ENCODE peak calls at places on chromosomes 4 and X, in nine cellular contexts. U, A, H, D, F, I, W, G and C are unnamed samples.

GRCh38 chr4:73603307-73603710 is 16.9 kb downstream of the RASSF6 start:
- DNase-seq in U (no peak), A (peak; percentile 74), H (peak; percentile 69), D (no peak), F (no peak), I (no peak), W (no peak), G (no peak), C (no peak)

GRCh38 chr4:108738307-108738706 is 24.5 kb downstream of the ETNPPL start:
- DNase-seq in U (no peak), A (no peak), H (peak; percentile 46), D (no peak), F (no peak), I (no peak), W (no peak), G (no peak), C (no peak)

GRCh38 chr4:184402740-184403383 is 71.5 kb downstream of the IRF2 start:
- DNase-seq in U (no peak), A (no peak), H (no peak), D (peak; percentile 20), F (no peak), I (no peak), W (no peak), G (no peak), C (no peak)

GRCh38 chr4:785332-786073 is 40.4 kb downstream of the CPLX1 start:
- DNase-seq in U (no peak), A (peak; percentile 27), H (no peak), D (peak; percentile 90), F (no peak), I (peak; percentile 73), W (no peak), G (no peak), C (peak; percentile 78)

GRCh38 chrX:11837437-11837836 is 79.4 kb downstream of the MSL3 start:
- DNase-seq in U (no peak), A (no peak), H (no peak), D (no peak), F (no peak), I (no peak), W (no peak), G (no peak), C (no peak)

GRCh38 chr4:24669751-24670150 is 85.4 kb upstream of the DHX15 start:
- DNase-seq in U (no peak), A (no peak), H (no peak), D (no peak), F (no peak), I (no peak), W (no peak), G (no peak), C (no peak)

GRCh38 chrX:41922694-41923171 is 621 bp downstream of the CASK start:
- DNase-seq in U (peak; percentile 10), A (peak; percentile 29), H (no peak), D (peak; percentile 11), F (peak; percentile 4), I (peak; percentile 71), W (no peak), G (peak; percentile 47), C (peak; percentile 78)

GRCh38 chrX:38260231-38260630 is 39.6 kb upstream of the SRPX start:
- DNase-seq in U (no peak), A (peak; percentile 44), H (peak; percentile 29), D (peak; percentile 77), F (no peak), I (no peak), W (peak; percentile 36), G (no peak), C (peak; percentile 62)

GRCh38 chrX:48945517-48946348 is 11.7 kb downstream of the OTUD5 start:
- DNase-seq in U (peak; percentile 45), A (peak; percentile 55), H (peak; percentile 8), D (peak; percentile 82), F (peak; percentile 29), I (peak; percentile 80), W (no peak), G (peak; percentile 54), C (peak; percentile 81)

GRCh38 chr4:184282251-184282713 is 64.6 kb upstream of the ENPP6 start:
- DNase-seq in U (peak; percentile 19), A (peak; percentile 75), H (peak; percentile 84), D (peak; percentile 54), F (no peak), I (no peak), W (no peak), G (peak; percentile 66), C (peak; percentile 60)

GRCh38 chr4:23888421-23889319 is 1.2 kb downstream of the PPARGC1A start:
- DNase-seq in U (peak; percentile 64), A (peak; percentile 60), H (peak; percentile 57), D (peak; percentile 21), F (no peak), I (no peak), W (no peak), G (no peak), C (no peak)

GRCh38 chr4:169620846-169621228 is 459 bp downstream of the CLCN3 start:
- DNase-seq in U (peak; percentile 29), A (peak; percentile 45), H (no peak), D (peak; percentile 36), F (peak; percentile 18), I (no peak), W (no peak), G (no peak), C (peak; percentile 14)

GRCh38 chrX:41468647-41469323 is 21.6 kb downstream of the NYX start:
- DNase-seq in U (peak; percentile 62), A (no peak), H (peak; percentile 40), D (no peak), F (no peak), I (no peak), W (no peak), G (no peak), C (no peak)

GRCh38 chr4:40231464-40231863 is 34.6 kb downstream of the RHOH start:
- DNase-seq in U (no peak), A (no peak), H (no peak), D (no peak), F (no peak), I (no peak), W (no peak), G (no peak), C (no peak)

GRCh38 chr4:88320174-88320779 is 35.9 kb upstream of the PPM1K start:
- DNase-seq in U (no peak), A (no peak), H (peak; percentile 34), D (peak; percentile 1), F (no peak), I (no peak), W (no peak), G (no peak), C (peak; percentile 23)

GRCh38 chr4:152045781-152046571 is 285.2 kb upstream of the GATB start:
- DNase-seq in U (peak; percentile 80), A (peak; percentile 68), H (peak; percentile 54), D (peak; percentile 96), F (peak; percentile 38), I (peak; percentile 84), W (peak; percentile 68), G (peak; percentile 69), C (peak; percentile 92)

DNA sequence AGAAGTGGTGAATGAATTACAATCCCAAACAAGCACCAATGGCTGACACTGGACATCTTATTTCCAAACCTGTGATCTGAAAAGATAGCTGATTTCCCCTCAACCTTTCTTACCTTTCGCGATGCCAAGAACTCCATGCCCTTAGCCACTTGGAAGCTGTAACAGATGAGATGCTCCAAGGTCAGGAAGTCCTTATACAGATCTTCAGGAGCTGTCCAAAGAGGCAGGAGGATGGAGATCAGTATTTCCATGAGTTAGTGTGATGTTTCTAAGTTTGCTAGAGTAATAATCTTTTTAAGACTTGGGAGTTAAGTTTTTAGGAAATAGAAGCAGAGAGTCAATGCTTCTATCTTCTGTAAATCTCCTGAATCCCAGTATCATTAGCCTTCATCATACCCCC is 32.9 kb downstream of the KDR start:
- DNase-seq in U (no peak), A (no peak), H (no peak), D (no peak), F (no peak), I (no peak), W (no peak), G (no peak), C (no peak)
- H3K36me3 ChIP-seq in U (no peaks in the 10 kb centered on the region), A (no peaks in the 10 kb centered on the region), H (no peaks in the 10 kb centered on the region), D (peaks cover 96% of the 10 kb centered on the region), F (no peaks in the 10 kb centered on the region), I (no peaks in the 10 kb centered on the region), W (peaks cover 4% of the 10 kb centered on the region), G (peaks cover 57% of the 10 kb centered on the region), C (peaks cover 39% of the 10 kb centered on the region)

GRCh38 chrX:103464071-103464773 is 55.1 kb downstream of the RAB40A start:
- DNase-seq in U (peak; percentile 16), A (no peak), H (peak; percentile 43), D (peak; percentile 67), F (peak; percentile 4), I (no peak), W (no peak), G (no peak), C (peak; percentile 37)

GRCh38 chrX:103467870-103468269 is 51.4 kb downstream of the RAB40A start:
- DNase-seq in U (no peak), A (no peak), H (no peak), D (no peak), F (no peak), I (no peak), W (no peak), G (no peak), C (no peak)

GRCh38 chrX:103467156-103467555 is 52.1 kb downstream of the RAB40A start:
- DNase-seq in U (no peak), A (no peak), H (no peak), D (no peak), F (no peak), I (no peak), W (no peak), G (no peak), C (no peak)

GRCh38 chrX:103461156-103461555 is 58.1 kb downstream of the RAB40A start:
- DNase-seq in U (no peak), A (no peak), H (peak; percentile 45), D (no peak), F (no peak), I (no peak), W (no peak), G (no peak), C (no peak)

GRCh38 chrX:103464774-103465117 is 54.5 kb downstream of the RAB40A start:
- DNase-seq in U (peak; percentile 74), A (peak; percentile 82), H (peak; percentile 64), D (peak; percentile 75), F (peak; percentile 73), I (no peak), W (peak; percentile 67), G (peak; percentile 51), C (peak; percentile 23)
- H3K4me3 ChIP-seq in U (no peak overlapping the region), A (peak overlapping the region; percentile 14), H (no peak overlapping the region), D (no peak overlapping the region), F (peak overlapping the region; percentile 45), I (no peak overlapping the region), W (no peak overlapping the region), G (peak overlapping the region; percentile 38), C (no peak overlapping the region)

DNA sequence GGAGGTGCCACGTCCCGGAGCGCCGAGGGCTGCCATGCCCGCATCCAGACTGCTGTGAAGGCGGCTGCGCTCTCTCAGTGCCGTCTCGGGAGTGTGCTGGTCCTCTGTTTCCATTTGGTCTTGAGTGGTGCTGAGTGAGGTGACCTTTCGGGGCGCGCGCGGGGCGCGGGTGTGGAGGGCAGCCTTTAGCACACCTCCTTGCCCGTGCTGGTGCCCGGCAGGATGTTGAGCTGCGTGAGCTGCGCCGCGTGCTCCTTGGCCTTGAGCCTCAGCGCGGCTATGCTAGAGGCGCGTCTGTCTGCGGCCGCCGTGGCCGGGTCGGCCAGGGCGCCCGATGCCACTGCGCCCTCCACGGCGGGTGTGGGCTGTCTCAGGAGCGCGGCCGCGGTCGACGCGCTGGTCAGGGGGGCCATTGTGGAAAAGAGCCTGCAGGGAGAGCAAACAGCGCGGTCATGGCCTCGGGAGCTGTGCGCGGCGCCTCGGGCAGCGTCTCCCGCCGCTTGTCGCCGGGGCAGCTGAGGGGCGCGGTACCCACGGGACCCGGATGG is 11.2 kb downstream of the ARX start:
- DNase-seq in U (no peak), A (no peak), H (no peak), D (no peak), F (no peak), I (no peak), W (no peak), G (no peak), C (peak; percentile 78)
- H3K36me3 ChIP-seq in U (no peaks in the 10 kb centered on the region), A (no peaks in the 10 kb centered on the region), H (no peaks in the 10 kb centered on the region), D (no peaks in the 10 kb centered on the region), F (no peaks in the 10 kb centered on the region), I (no peaks in the 10 kb centered on the region), W (no peaks in the 10 kb centered on the region), G (no peaks in the 10 kb centered on the region), C (no peaks in the 10 kb centered on the region)

GRCh38 chr4:165873298-165874071 is 448 bp downstream of the TLL1 start:
- DNase-seq in U (peak; percentile 31), A (peak; percentile 18), H (peak; percentile 4), D (peak; percentile 60), F (peak; percentile 13), I (peak; percentile 76), W (no peak), G (peak; percentile 46), C (peak; percentile 77)
- H3K4me3 ChIP-seq in U (no peak overlapping the region), A (peak overlapping the region; percentile 30), H (peak overlapping the region; percentile 42), D (peak overlapping the region; percentile 73), F (peak overlapping the region; percentile 65), I (peak overlapping the region; percentile 26), W (peak overlapping the region; percentile 56), G (peak overlapping the region; percentile 57), C (peak overlapping the region; percentile 55)